ENCODE peak calls at places on chromosome 18, in four cellular contexts. One of them, this sample, is unnamed.

GRCh38 chr18:12106516-12106915 is 12.9 kb downstream of the ANKRD62 start:
- DNase-seq in adrenal gland: no peak
- DNase-seq in cardiac fibroblast: no peak
- DNase-seq in left ventricle myocardium inferior: no peak
- DNase-seq in this sample: no peak

GRCh38 chr18:5463836-5464235 is 80.0 kb downstream of the EPB41L3 start:
- DNase-seq in adrenal gland: no peak
- DNase-seq in cardiac fibroblast: no peak
- DNase-seq in left ventricle myocardium inferior: no peak
- DNase-seq in this sample: no peak

GRCh38 chr18:6428851-6429395 is 14.2 kb upstream of the L3MBTL4 start:
- DNase-seq in adrenal gland: no peak
- DNase-seq in cardiac fibroblast: no peak
- DNase-seq in left ventricle myocardium inferior: no peak
- DNase-seq in this sample: no peak

GRCh38 chr18:69885841-69886531 is 61.7 kb downstream of the CD226 start:
- DNase-seq in adrenal gland: no peak
- DNase-seq in cardiac fibroblast: no peak
- DNase-seq in left ventricle myocardium inferior: no peak
- DNase-seq in this sample: peak

GRCh38 chr18:11948852-11949523 is 32.3 kb upstream of the IMPA2 start:
- DNase-seq in adrenal gland: no peak
- DNase-seq in cardiac fibroblast: peak
- DNase-seq in left ventricle myocardium inferior: no peak
- DNase-seq in this sample: no peak

GRCh38 chr18:36536426-36536825 is 238.9 kb downstream of the FHOD3 start:
- DNase-seq in adrenal gland: no peak
- DNase-seq in cardiac fibroblast: no peak
- DNase-seq in left ventricle myocardium inferior: no peak
- DNase-seq in this sample: no peak

GRCh38 chr18:43870626-43871025 is 593.3 kb upstream of the SYT4 start:
- DNase-seq in adrenal gland: no peak
- DNase-seq in cardiac fibroblast: peak
- DNase-seq in left ventricle myocardium inferior: no peak
- DNase-seq in this sample: no peak

GRCh38 chr18:48922203-48922800 is 28.5 kb downstream of the SMAD7 start:
- DNase-seq in adrenal gland: no peak
- DNase-seq in cardiac fibroblast: no peak
- DNase-seq in left ventricle myocardium inferior: no peak
- DNase-seq in this sample: no peak

GRCh38 chr18:23307567-23308295 is 145.4 kb upstream of the RIOK3 start:
- DNase-seq in adrenal gland: no peak
- DNase-seq in cardiac fibroblast: peak
- DNase-seq in left ventricle myocardium inferior: no peak
- DNase-seq in this sample: peak

GRCh38 chr18:72867721-72868665 is at the start of gene NETO1:
- DNase-seq in adrenal gland: no peak
- DNase-seq in cardiac fibroblast: no peak
- DNase-seq in left ventricle myocardium inferior: no peak
- DNase-seq in this sample: no peak

GRCh38 chr18:58768293-58768974 is 96.2 kb upstream of the ZNF532 start:
- DNase-seq in adrenal gland: peak
- DNase-seq in cardiac fibroblast: peak
- DNase-seq in left ventricle myocardium inferior: peak
- DNase-seq in this sample: peak

GRCh38 chr18:31657823-31658669 is 26.3 kb downstream of the B4GALT6 start:
- DNase-seq in adrenal gland: no peak
- DNase-seq in cardiac fibroblast: no peak
- DNase-seq in left ventricle myocardium inferior: no peak
- DNase-seq in this sample: peak

GRCh38 chr18:63267990-63268721 is 51.4 kb downstream of the BCL2 start:
- DNase-seq in adrenal gland: no peak
- DNase-seq in cardiac fibroblast: no peak
- DNase-seq in left ventricle myocardium inferior: no peak
- DNase-seq in this sample: peak

GRCh38 chr18:7890078-7890477 is 323.0 kb downstream of the PTPRM start:
- DNase-seq in adrenal gland: no peak
- DNase-seq in cardiac fibroblast: no peak
- DNase-seq in left ventricle myocardium inferior: no peak
- DNase-seq in this sample: no peak

GRCh38 chr18:49768051-49768391 is 45.3 kb downstream of the ACAA2 start:
- DNase-seq in adrenal gland: no peak
- DNase-seq in cardiac fibroblast: peak
- DNase-seq in left ventricle myocardium inferior: peak
- DNase-seq in this sample: peak

GRCh38 chr18:45059695-45060094 is 379.0 kb downstream of the SETBP1 start:
- DNase-seq in adrenal gland: no peak
- DNase-seq in cardiac fibroblast: peak
- DNase-seq in left ventricle myocardium inferior: no peak
- DNase-seq in this sample: no peak

GRCh38 chr18:53148056-53148574 is 808.1 kb downstream of the DCC start:
- DNase-seq in adrenal gland: no peak
- DNase-seq in cardiac fibroblast: no peak
- DNase-seq in left ventricle myocardium inferior: no peak
- DNase-seq in this sample: no peak

GRCh38 chr18:43588838-43589237 is 311.5 kb upstream of the SYT4 start:
- DNase-seq in adrenal gland: no peak
- DNase-seq in cardiac fibroblast: no peak
- DNase-seq in left ventricle myocardium inferior: no peak
- DNase-seq in this sample: no peak

GRCh38 chr18:46212398-46212797 is 108.2 kb downstream of the HAUS1 start:
- DNase-seq in adrenal gland: no peak
- DNase-seq in cardiac fibroblast: no peak
- DNase-seq in left ventricle myocardium inferior: no peak
- DNase-seq in this sample: no peak

GRCh38 chr18:4119127-4119648 is 335.9 kb downstream of the DLGAP1 start:
- DNase-seq in adrenal gland: no peak
- DNase-seq in cardiac fibroblast: no peak
- DNase-seq in left ventricle myocardium inferior: no peak
- DNase-seq in this sample: no peak

GRCh38 chr18:33051397-33051796 is 278.6 kb upstream of the KLHL14 start:
- DNase-seq in adrenal gland: no peak
- DNase-seq in cardiac fibroblast: peak
- DNase-seq in left ventricle myocardium inferior: no peak
- DNase-seq in this sample: no peak

GRCh38 chr18:10949655-10950054 is 199.7 kb downstream of the PIEZO2 start:
- DNase-seq in adrenal gland: no peak
- DNase-seq in cardiac fibroblast: no peak
- DNase-seq in left ventricle myocardium inferior: no peak
- DNase-seq in this sample: peak

GRCh38 chr18:58758606-58759005 is 87.3 kb downstream of the MALT1 start:
- DNase-seq in adrenal gland: no peak
- DNase-seq in cardiac fibroblast: no peak
- DNase-seq in left ventricle myocardium inferior: no peak
- DNase-seq in this sample: no peak

DNA sequence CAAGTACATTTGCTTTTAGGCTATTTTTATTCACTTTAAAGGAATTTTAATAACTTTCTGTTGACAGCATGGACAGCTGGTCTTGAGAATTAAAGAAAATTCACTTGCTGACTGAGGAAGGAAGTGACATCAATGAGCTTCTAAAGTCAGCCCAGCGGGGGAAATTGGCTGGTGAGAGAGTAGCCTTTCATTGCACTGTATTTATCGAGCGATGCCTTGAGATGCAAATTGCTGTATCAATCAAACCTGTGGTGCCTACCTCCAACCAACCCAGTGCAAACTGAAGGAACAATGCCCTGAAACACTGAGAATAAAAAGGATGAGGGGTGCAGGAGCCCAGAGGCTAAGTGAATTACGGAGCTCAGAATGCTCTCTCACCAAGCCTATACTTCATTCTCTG is 91.4 kb upstream of the AQP4 start:
- DNase-seq in adrenal gland: no peak
- DNase-seq in cardiac fibroblast: no peak
- DNase-seq in left ventricle myocardium inferior: no peak
- DNase-seq in this sample: no peak
- H3K4me3 ChIP-seq in adrenal gland: no peak
- H3K4me3 ChIP-seq in cardiac fibroblast: no peak
- H3K4me3 ChIP-seq in left ventricle myocardium inferior: no peak
- H3K4me3 ChIP-seq in this sample: no peak

GRCh38 chr18:79397288-79397829 is 1.6 kb downstream of the NFATC1 start:
- DNase-seq in adrenal gland: no peak
- DNase-seq in cardiac fibroblast: no peak
- DNase-seq in left ventricle myocardium inferior: no peak
- DNase-seq in this sample: no peak
- H3K4me3 ChIP-seq in adrenal gland: no peak
- H3K4me3 ChIP-seq in cardiac fibroblast: no peak
- H3K4me3 ChIP-seq in left ventricle myocardium inferior: peak
- H3K4me3 ChIP-seq in this sample: no peak

GRCh38 chr18:37671119-37671518 is 105.5 kb upstream of the CELF4 start:
- DNase-seq in adrenal gland: no peak
- DNase-seq in cardiac fibroblast: no peak
- DNase-seq in left ventricle myocardium inferior: no peak
- DNase-seq in this sample: no peak

GRCh38 chr18:37669991-37670534 is 104.5 kb upstream of the CELF4 start:
- DNase-seq in adrenal gland: no peak
- DNase-seq in cardiac fibroblast: no peak
- DNase-seq in left ventricle myocardium inferior: no peak
- DNase-seq in this sample: no peak

GRCh38 chr18:37671530-37671929 is 105.9 kb upstream of the CELF4 start:
- DNase-seq in adrenal gland: no peak
- DNase-seq in cardiac fibroblast: no peak
- DNase-seq in left ventricle myocardium inferior: no peak
- DNase-seq in this sample: no peak

GRCh38 chr18:37673196-37673595 is 107.6 kb upstream of the CELF4 start:
- DNase-seq in adrenal gland: no peak
- DNase-seq in cardiac fibroblast: no peak
- DNase-seq in left ventricle myocardium inferior: no peak
- DNase-seq in this sample: no peak

GRCh38 chr18:37672001-37672400 is 106.4 kb upstream of the CELF4 start:
- DNase-seq in adrenal gland: no peak
- DNase-seq in cardiac fibroblast: no peak
- DNase-seq in left ventricle myocardium inferior: no peak
- DNase-seq in this sample: no peak
- H3K4me3 ChIP-seq in adrenal gland: no peak
- H3K4me3 ChIP-seq in cardiac fibroblast: no peak
- H3K4me3 ChIP-seq in left ventricle myocardium inferior: no peak
- H3K4me3 ChIP-seq in this sample: no peak

GRCh38 chr18:41617592-41617991 is 337.4 kb upstream of the PIK3C3 start:
- DNase-seq in adrenal gland: no peak
- DNase-seq in cardiac fibroblast: no peak
- DNase-seq in left ventricle myocardium inferior: no peak
- DNase-seq in this sample: no peak

GRCh38 chr18:41618135-41618534 is 336.9 kb upstream of the PIK3C3 start:
- DNase-seq in adrenal gland: no peak
- DNase-seq in cardiac fibroblast: no peak
- DNase-seq in left ventricle myocardium inferior: no peak
- DNase-seq in this sample: no peak

DNA sequence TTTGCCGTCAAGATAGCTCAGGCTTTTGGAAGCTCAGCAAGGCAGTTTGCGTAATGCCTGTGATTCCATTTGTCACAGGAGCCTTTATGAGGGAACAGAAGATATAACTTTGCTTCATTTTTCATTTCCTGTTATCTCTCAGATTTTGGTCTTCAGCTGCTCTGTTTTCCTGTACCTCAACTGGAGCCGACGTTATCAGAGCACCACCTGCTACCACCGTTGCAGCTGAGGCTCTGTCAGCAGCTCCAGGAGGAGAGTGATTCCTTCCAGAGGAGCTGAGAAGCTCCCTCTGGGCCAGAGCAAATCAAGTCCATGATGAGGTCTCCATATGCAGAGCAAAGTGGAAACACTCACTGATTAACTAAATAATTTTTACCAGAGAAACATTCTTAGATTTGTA is 341.8 kb upstream of the PIK3C3 start:
- DNase-seq in adrenal gland: no peak
- DNase-seq in cardiac fibroblast: peak
- DNase-seq in left ventricle myocardium inferior: no peak
- DNase-seq in this sample: no peak
- H3K4me3 ChIP-seq in adrenal gland: no peak
- H3K4me3 ChIP-seq in cardiac fibroblast: no peak
- H3K4me3 ChIP-seq in left ventricle myocardium inferior: no peak
- H3K4me3 ChIP-seq in this sample: no peak

GRCh38 chr18:57429607-57430165 is 5.5 kb upstream of the ONECUT2 start:
- DNase-seq in adrenal gland: no peak
- DNase-seq in cardiac fibroblast: no peak
- DNase-seq in left ventricle myocardium inferior: no peak
- DNase-seq in this sample: peak
- H3K4me3 ChIP-seq in adrenal gland: peak
- H3K4me3 ChIP-seq in cardiac fibroblast: no peak
- H3K4me3 ChIP-seq in left ventricle myocardium inferior: no peak
- H3K4me3 ChIP-seq in this sample: no peak

DNA sequence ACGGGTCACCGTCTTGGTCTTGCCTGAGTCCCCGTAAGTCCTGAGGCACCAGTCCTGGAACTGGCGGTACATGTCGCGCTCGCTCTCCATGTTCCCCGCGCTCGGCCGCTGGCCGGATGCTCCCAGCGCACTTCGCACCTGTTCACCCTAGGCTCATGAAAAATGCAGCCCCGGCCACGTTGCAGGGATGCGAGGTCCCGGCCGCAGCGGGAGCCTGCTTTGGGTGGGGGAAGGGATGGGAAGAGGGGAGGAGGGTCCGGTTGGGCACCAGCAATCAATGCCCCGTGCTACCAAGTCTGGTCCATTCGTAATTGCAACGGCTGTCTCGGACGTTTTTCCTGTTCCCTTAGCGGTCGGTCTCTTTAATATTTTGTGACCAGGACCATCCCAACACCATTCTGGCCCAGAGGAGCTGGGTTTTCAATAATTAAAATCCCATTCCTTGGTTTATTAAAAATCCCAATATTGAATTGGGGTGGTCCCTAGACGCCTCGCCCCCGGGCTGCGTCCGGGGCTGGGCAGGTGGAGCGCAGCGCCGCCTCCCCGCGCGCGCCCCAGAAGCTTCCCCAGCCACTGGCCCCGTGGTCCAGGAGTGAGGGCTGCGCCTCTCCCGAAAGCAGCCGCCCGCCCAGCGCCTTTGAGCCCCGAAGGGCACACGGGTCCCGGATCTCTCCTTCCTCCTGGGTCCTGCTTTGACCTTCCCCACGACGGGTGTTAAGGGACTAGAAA is 1.4 kb downstream of the NOL4 start:
- DNase-seq in adrenal gland: no peak
- DNase-seq in cardiac fibroblast: no peak
- DNase-seq in left ventricle myocardium inferior: no peak
- DNase-seq in this sample: peak
- H3K4me3 ChIP-seq in adrenal gland: peak
- H3K4me3 ChIP-seq in cardiac fibroblast: peak
- H3K4me3 ChIP-seq in left ventricle myocardium inferior: peak
- H3K4me3 ChIP-seq in this sample: peak